ENCODE peak calls at places on chromosomes 13 and 19, in ten cellular contexts. One of them, this sample, is unnamed. For H3K27me3, the result is how much of the 10 kb centered on the place peaks cover.

GRCh38 chr19:49213791-49214190 is 56.2 kb downstream of the TRPM4 start:
- DNase-seq in hepatocyte: no peak
- DNase-seq in brain microvascular endothelial cell: no peak
- DNase-seq in dorsolateral prefrontal cortex: no peak
- DNase-seq in ascending aorta: no peak
- DNase-seq in CD8-positive, alpha-beta T cell: no peak
- DNase-seq in GM23338: peak
- DNase-seq in prostate gland: no peak
- DNase-seq in left ventricle myocardium inferior: no peak
- DNase-seq in heart left ventricle: no peak
- DNase-seq in this sample: no peak

GRCh38 chr19:33604651-33605050 is 17.1 kb upstream of the CHST8 start:
- DNase-seq in brain microvascular endothelial cell: no peak
- DNase-seq in ascending aorta: no peak
- DNase-seq in dorsolateral prefrontal cortex: no peak
- DNase-seq in heart left ventricle: no peak
- DNase-seq in prostate gland: no peak
- DNase-seq in GM23338: no peak
- DNase-seq in hepatocyte: no peak
- DNase-seq in CD8-positive, alpha-beta T cell: no peak
- DNase-seq in left ventricle myocardium inferior: no peak
- DNase-seq in this sample: no peak

GRCh38 chr19:51566489-51567100 is 4.5 kb upstream of the ZNF175 start:
- DNase-seq in dorsolateral prefrontal cortex: no peak
- DNase-seq in ascending aorta: no peak
- DNase-seq in GM23338: no peak
- DNase-seq in CD8-positive, alpha-beta T cell: no peak
- DNase-seq in hepatocyte: no peak
- DNase-seq in prostate gland: no peak
- DNase-seq in heart left ventricle: no peak
- DNase-seq in brain microvascular endothelial cell: no peak
- DNase-seq in left ventricle myocardium inferior: no peak
- DNase-seq in this sample: no peak

GRCh38 chr13:86932935-86933334 is 738.2 kb upstream of the SLITRK5 start:
- DNase-seq in heart left ventricle: no peak
- DNase-seq in brain microvascular endothelial cell: no peak
- DNase-seq in ascending aorta: no peak
- DNase-seq in dorsolateral prefrontal cortex: no peak
- DNase-seq in CD8-positive, alpha-beta T cell: no peak
- DNase-seq in hepatocyte: no peak
- DNase-seq in GM23338: peak
- DNase-seq in left ventricle myocardium inferior: no peak
- DNase-seq in prostate gland: no peak
- DNase-seq in this sample: no peak

GRCh38 chr13:46575843-46576242 is 22.9 kb downstream of the LRCH1 start:
- DNase-seq in prostate gland: no peak
- DNase-seq in left ventricle myocardium inferior: no peak
- DNase-seq in CD8-positive, alpha-beta T cell: no peak
- DNase-seq in dorsolateral prefrontal cortex: no peak
- DNase-seq in hepatocyte: no peak
- DNase-seq in brain microvascular endothelial cell: peak
- DNase-seq in heart left ventricle: no peak
- DNase-seq in ascending aorta: peak
- DNase-seq in GM23338: no peak
- DNase-seq in this sample: peak

GRCh38 chr19:7912697-7913564 is 1.7 kb upstream of the TGFBR3L start:
- DNase-seq in brain microvascular endothelial cell: no peak
- DNase-seq in prostate gland: no peak
- DNase-seq in dorsolateral prefrontal cortex: no peak
- DNase-seq in GM23338: no peak
- DNase-seq in ascending aorta: no peak
- DNase-seq in left ventricle myocardium inferior: no peak
- DNase-seq in CD8-positive, alpha-beta T cell: no peak
- DNase-seq in heart left ventricle: no peak
- DNase-seq in hepatocyte: no peak
- DNase-seq in this sample: no peak

GRCh38 chr19:49362048-49362925 is at the start of gene TEAD2:
- DNase-seq in CD8-positive, alpha-beta T cell: no peak
- DNase-seq in ascending aorta: peak
- DNase-seq in prostate gland: peak
- DNase-seq in brain microvascular endothelial cell: peak
- DNase-seq in heart left ventricle: peak
- DNase-seq in dorsolateral prefrontal cortex: no peak
- DNase-seq in left ventricle myocardium inferior: peak
- DNase-seq in hepatocyte: peak
- DNase-seq in GM23338: peak
- DNase-seq in this sample: no peak

GRCh38 chr19:1251233-1251502 is 2.8 kb downstream of the MIDN start:
- DNase-seq in hepatocyte: peak
- DNase-seq in left ventricle myocardium inferior: no peak
- DNase-seq in brain microvascular endothelial cell: peak
- DNase-seq in ascending aorta: no peak
- DNase-seq in CD8-positive, alpha-beta T cell: no peak
- DNase-seq in GM23338: no peak
- DNase-seq in heart left ventricle: peak
- DNase-seq in dorsolateral prefrontal cortex: no peak
- DNase-seq in prostate gland: peak
- DNase-seq in this sample: no peak

GRCh38 chr19:30666301-30666803 is 294.2 kb downstream of the ZNF536 start:
- DNase-seq in brain microvascular endothelial cell: peak
- DNase-seq in left ventricle myocardium inferior: no peak
- DNase-seq in ascending aorta: peak
- DNase-seq in GM23338: peak
- DNase-seq in dorsolateral prefrontal cortex: peak
- DNase-seq in CD8-positive, alpha-beta T cell: peak
- DNase-seq in heart left ventricle: no peak
- DNase-seq in prostate gland: no peak
- DNase-seq in hepatocyte: peak
- DNase-seq in this sample: no peak

GRCh38 chr19:1279782-1280341 is 4.5 kb downstream of the FAM174C start:
- DNase-seq in hepatocyte: peak
- DNase-seq in brain microvascular endothelial cell: peak
- DNase-seq in dorsolateral prefrontal cortex: peak
- DNase-seq in GM23338: peak
- DNase-seq in ascending aorta: peak
- DNase-seq in left ventricle myocardium inferior: peak
- DNase-seq in prostate gland: peak
- DNase-seq in CD8-positive, alpha-beta T cell: peak
- DNase-seq in heart left ventricle: peak
- DNase-seq in this sample: no peak

GRCh38 chr13:23344923-23345322 is 88.6 kb downstream of the SACS start:
- DNase-seq in hepatocyte: no peak
- DNase-seq in CD8-positive, alpha-beta T cell: no peak
- DNase-seq in heart left ventricle: no peak
- DNase-seq in GM23338: no peak
- DNase-seq in left ventricle myocardium inferior: no peak
- DNase-seq in prostate gland: no peak
- DNase-seq in brain microvascular endothelial cell: no peak
- DNase-seq in ascending aorta: no peak
- DNase-seq in dorsolateral prefrontal cortex: no peak
- DNase-seq in this sample: no peak

GRCh38 chr13:51892657-51893056 is 30.9 kb downstream of the CCDC70 start:
- DNase-seq in prostate gland: no peak
- DNase-seq in brain microvascular endothelial cell: no peak
- DNase-seq in GM23338: no peak
- DNase-seq in hepatocyte: no peak
- DNase-seq in dorsolateral prefrontal cortex: no peak
- DNase-seq in heart left ventricle: no peak
- DNase-seq in CD8-positive, alpha-beta T cell: no peak
- DNase-seq in ascending aorta: no peak
- DNase-seq in left ventricle myocardium inferior: no peak
- DNase-seq in this sample: no peak

GRCh38 chr13:28805193-28805819 is 14.8 kb upstream of the MTUS2 start:
- DNase-seq in dorsolateral prefrontal cortex: no peak
- DNase-seq in ascending aorta: no peak
- DNase-seq in GM23338: peak
- DNase-seq in prostate gland: no peak
- DNase-seq in CD8-positive, alpha-beta T cell: no peak
- DNase-seq in hepatocyte: peak
- DNase-seq in left ventricle myocardium inferior: peak
- DNase-seq in heart left ventricle: no peak
- DNase-seq in brain microvascular endothelial cell: no peak
- DNase-seq in this sample: peak
- TF ChIP-seq CTCF in dorsolateral prefrontal cortex: peak
- TF ChIP-seq CTCF in ascending aorta: peak
- TF ChIP-seq CTCF in GM23338: peak
- TF ChIP-seq CTCF in prostate gland: peak
- TF ChIP-seq CTCF in CD8-positive, alpha-beta T cell: no peak
- TF ChIP-seq CTCF in hepatocyte: peak
- TF ChIP-seq CTCF in left ventricle myocardium inferior: peak
- TF ChIP-seq CTCF in heart left ventricle: peak
- TF ChIP-seq CTCF in brain microvascular endothelial cell: peak
- TF ChIP-seq CTCF in this sample: peak

DNA sequence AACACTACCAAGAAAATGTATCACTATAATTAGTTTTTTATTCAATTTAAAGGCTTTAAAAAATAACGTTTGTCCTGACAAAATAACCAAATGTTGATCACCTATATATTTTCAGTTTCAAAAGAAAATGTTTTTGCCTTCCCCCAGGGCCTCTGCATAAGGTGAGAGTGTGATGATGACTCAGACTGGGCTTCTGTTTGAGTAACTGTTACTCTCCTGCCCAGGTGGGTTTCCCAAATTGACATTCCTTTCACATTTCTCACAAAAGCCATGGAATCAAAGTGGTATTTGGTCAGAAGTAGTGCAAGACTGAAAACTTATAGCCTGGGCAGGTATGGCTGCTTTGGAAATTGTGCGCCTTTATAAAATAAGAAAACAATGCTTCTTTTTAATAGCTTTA is 180.6 kb downstream of the COG6 start:
- DNase-seq in ascending aorta: no peak
- DNase-seq in CD8-positive, alpha-beta T cell: no peak
- DNase-seq in brain microvascular endothelial cell: no peak
- DNase-seq in left ventricle myocardium inferior: no peak
- DNase-seq in prostate gland: no peak
- DNase-seq in hepatocyte: no peak
- DNase-seq in dorsolateral prefrontal cortex: no peak
- DNase-seq in heart left ventricle: no peak
- DNase-seq in GM23338: peak
- DNase-seq in this sample: peak
- H3K27ac ChIP-seq in ascending aorta: no peak
- H3K27ac ChIP-seq in CD8-positive, alpha-beta T cell: no peak
- H3K27ac ChIP-seq in brain microvascular endothelial cell: no peak
- H3K27ac ChIP-seq in left ventricle myocardium inferior: no peak
- H3K27ac ChIP-seq in prostate gland: no peak
- H3K27ac ChIP-seq in hepatocyte: no peak
- H3K27ac ChIP-seq in dorsolateral prefrontal cortex: no peak
- H3K27ac ChIP-seq in heart left ventricle: no peak
- H3K27ac ChIP-seq in GM23338: no peak
- H3K27ac ChIP-seq in this sample: peak

GRCh38 chr19:10514211-10515145 is 2.8 kb downstream of the S1PR5 start:
- DNase-seq in heart left ventricle: no peak
- DNase-seq in left ventricle myocardium inferior: no peak
- DNase-seq in GM23338: peak
- DNase-seq in ascending aorta: no peak
- DNase-seq in dorsolateral prefrontal cortex: no peak
- DNase-seq in brain microvascular endothelial cell: no peak
- DNase-seq in hepatocyte: peak
- DNase-seq in prostate gland: no peak
- DNase-seq in CD8-positive, alpha-beta T cell: peak
- DNase-seq in this sample: no peak

GRCh38 chr19:10517760-10518443 is 655 bp upstream of the S1PR5 start:
- DNase-seq in prostate gland: peak
- DNase-seq in hepatocyte: peak
- DNase-seq in heart left ventricle: peak
- DNase-seq in dorsolateral prefrontal cortex: peak
- DNase-seq in left ventricle myocardium inferior: no peak
- DNase-seq in brain microvascular endothelial cell: peak
- DNase-seq in ascending aorta: no peak
- DNase-seq in GM23338: peak
- DNase-seq in CD8-positive, alpha-beta T cell: peak
- DNase-seq in this sample: no peak

GRCh38 chr19:10517361-10517759 is at the start of gene S1PR5:
- DNase-seq in GM23338: peak
- DNase-seq in left ventricle myocardium inferior: no peak
- DNase-seq in CD8-positive, alpha-beta T cell: peak
- DNase-seq in dorsolateral prefrontal cortex: peak
- DNase-seq in brain microvascular endothelial cell: no peak
- DNase-seq in prostate gland: no peak
- DNase-seq in ascending aorta: no peak
- DNase-seq in hepatocyte: peak
- DNase-seq in heart left ventricle: peak
- DNase-seq in this sample: no peak

GRCh38 chr19:10516671-10517286 is 468 bp downstream of the S1PR5 start:
- DNase-seq in left ventricle myocardium inferior: no peak
- DNase-seq in brain microvascular endothelial cell: peak
- DNase-seq in prostate gland: no peak
- DNase-seq in heart left ventricle: no peak
- DNase-seq in hepatocyte: no peak
- DNase-seq in ascending aorta: no peak
- DNase-seq in dorsolateral prefrontal cortex: no peak
- DNase-seq in CD8-positive, alpha-beta T cell: peak
- DNase-seq in GM23338: peak
- DNase-seq in this sample: no peak

DNA sequence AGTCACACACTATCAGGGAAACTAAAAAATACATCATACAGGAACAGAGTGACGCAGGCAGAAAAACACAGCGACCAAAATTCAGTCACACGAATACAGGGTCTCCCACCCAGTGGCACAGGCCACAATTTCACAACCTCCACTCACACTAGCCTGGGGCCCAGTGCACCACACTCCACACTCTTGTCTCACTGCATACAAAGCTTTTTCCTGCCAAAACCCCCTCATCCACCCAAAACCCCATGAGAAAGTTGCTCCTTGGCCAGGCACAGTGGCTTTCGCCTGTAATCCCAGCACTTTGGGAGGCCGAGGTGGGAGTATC is 1.2 kb downstream of the S1PR5 start:
- DNase-seq in brain microvascular endothelial cell: no peak
- DNase-seq in CD8-positive, alpha-beta T cell: peak
- DNase-seq in hepatocyte: no peak
- DNase-seq in heart left ventricle: no peak
- DNase-seq in ascending aorta: no peak
- DNase-seq in prostate gland: no peak
- DNase-seq in left ventricle myocardium inferior: no peak
- DNase-seq in dorsolateral prefrontal cortex: no peak
- DNase-seq in GM23338: no peak
- DNase-seq in this sample: no peak
- H3K27me3 ChIP-seq in brain microvascular endothelial cell: under half
- H3K27me3 ChIP-seq in CD8-positive, alpha-beta T cell: under half
- H3K27me3 ChIP-seq in hepatocyte: half or more
- H3K27me3 ChIP-seq in heart left ventricle: half or more
- H3K27me3 ChIP-seq in ascending aorta: under half
- H3K27me3 ChIP-seq in prostate gland: under half
- H3K27me3 ChIP-seq in left ventricle myocardium inferior: half or more
- H3K27me3 ChIP-seq in dorsolateral prefrontal cortex: half or more
- H3K27me3 ChIP-seq in GM23338: half or more
- H3K27me3 ChIP-seq in this sample: under half

DNA sequence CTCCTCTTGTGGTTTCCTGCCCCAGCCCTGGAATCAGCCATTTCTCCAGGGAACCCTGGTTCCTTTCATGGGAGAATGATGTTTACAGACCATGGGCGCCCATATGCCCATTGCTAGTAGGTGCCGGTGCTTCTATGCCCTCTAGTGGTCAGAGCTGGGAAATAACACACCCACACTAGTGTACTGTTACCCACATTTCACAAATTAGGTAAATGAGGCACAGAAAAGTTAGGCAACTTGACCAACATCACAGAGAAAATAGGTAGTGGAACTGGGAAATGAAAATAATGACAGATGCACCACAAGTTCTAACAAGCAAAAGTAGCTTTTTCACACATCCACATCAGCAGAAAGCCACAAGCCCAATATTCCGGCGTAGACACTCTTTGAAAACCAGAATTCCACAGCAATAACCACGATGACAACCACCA is 1.3 kb upstream of the CEACAM3 start:
- DNase-seq in brain microvascular endothelial cell: peak
- DNase-seq in hepatocyte: peak
- DNase-seq in heart left ventricle: no peak
- DNase-seq in CD8-positive, alpha-beta T cell: peak
- DNase-seq in left ventricle myocardium inferior: no peak
- DNase-seq in prostate gland: peak
- DNase-seq in GM23338: peak
- DNase-seq in dorsolateral prefrontal cortex: no peak
- DNase-seq in ascending aorta: no peak
- DNase-seq in this sample: peak
- TF ChIP-seq CTCF in brain microvascular endothelial cell: peak
- TF ChIP-seq CTCF in hepatocyte: peak
- TF ChIP-seq CTCF in heart left ventricle: peak
- TF ChIP-seq CTCF in CD8-positive, alpha-beta T cell: peak
- TF ChIP-seq CTCF in left ventricle myocardium inferior: peak
- TF ChIP-seq CTCF in prostate gland: peak
- TF ChIP-seq CTCF in GM23338: peak
- TF ChIP-seq CTCF in dorsolateral prefrontal cortex: peak
- TF ChIP-seq CTCF in ascending aorta: peak
- TF ChIP-seq CTCF in this sample: peak